ENCODE peak calls at places on chromosome 12, in seven cellular contexts. H is neuronal stem cell, C is IMR-90, Y is H9, U is mesenchymal stem cell, E is mesendoderm, W is trophoblast cell. V is an unnamed sample.

GRCh38 chr12:15527201-15527782 is 205.0 kb downstream of the PTPRO start:
- DNase-seq in Y (peak; percentile 53), U (peak; percentile 28), E (peak; percentile 65), C (peak; percentile 15), W (no peak), H (no peak), V (no peak)

GRCh38 chr12:53985900-53986685 is 1.1 kb downstream of the HOXC10 start:
- DNase-seq in U (no peak), Y (peak; percentile 65), H (no peak), W (no peak), E (no peak), C (no peak), V (no peak)

GRCh38 chr12:129961111-129961510 is 57.3 kb upstream of the TMEM132D start:
- DNase-seq in U (no peak), C (no peak), Y (no peak), W (no peak), E (no peak), H (no peak), V (no peak)

GRCh38 chr12:115891551-115891950 is 385.9 kb downstream of the MED13L start:
- DNase-seq in U (peak; percentile 43), C (no peak), E (peak; percentile 60), H (no peak), Y (no peak), W (no peak), V (no peak)

GRCh38 chr12:101490286-101490920 is 15.3 kb downstream of the SPIC start:
- DNase-seq in H (peak; percentile 12), W (no peak), U (peak; percentile 5), E (peak; percentile 76), Y (peak; percentile 71), C (no peak), V (peak; percentile 47)

GRCh38 chr12:115801826-115802225 is 475.7 kb downstream of the MED13L start:
- DNase-seq in H (no peak), W (no peak), U (no peak), E (no peak), C (no peak), Y (no peak), V (no peak)

GRCh38 chr12:105611340-105611739 is 280.8 kb downstream of the C12orf75 start:
- DNase-seq in E (no peak), C (no peak), U (no peak), Y (no peak), W (no peak), H (no peak), V (no peak)

GRCh38 chr12:47820631-47821345 is 1.1 kb upstream of the HDAC7 start:
- DNase-seq in U (peak; percentile 98), E (peak; percentile 99), Y (peak; percentile 90), W (peak; percentile 82), C (peak; percentile 95), H (peak; percentile 92), V (no peak)

GRCh38 chr12:110079477-110080400 is 31.4 kb upstream of the C12orf76 start:
- DNase-seq in U (peak; percentile 93), H (no peak), W (peak; percentile 8), C (peak; percentile 39), Y (no peak), E (no peak), V (no peak)

GRCh38 chr12:79689477-79690155 is 1.1 kb downstream of the PAWR start:
- DNase-seq in W (peak; percentile 45), Y (peak; percentile 57), E (peak; percentile 83), C (peak; percentile 55), U (peak; percentile 77), H (peak; percentile 42), V (peak; percentile 66)

GRCh38 chr12:38123566-38124246 is 192.9 kb upstream of the ALG10B start:
- DNase-seq in H (no peak), Y (no peak), E (no peak), W (no peak), U (no peak), C (no peak), V (no peak)

GRCh38 chr12:52579468-52580450 is 6.1 kb upstream of the KRT74 start:
- DNase-seq in H (no peak), E (no peak), C (no peak), Y (no peak), U (no peak), W (no peak), V (no peak)

GRCh38 chr12:52575256-52575655 is 1.6 kb upstream of the KRT74 start:
- DNase-seq in C (no peak), E (no peak), H (no peak), Y (no peak), U (no peak), W (no peak), V (no peak)

GRCh38 chr12:52575948-52576347 is 2.3 kb upstream of the KRT74 start:
- DNase-seq in U (no peak), E (no peak), W (no peak), Y (no peak), H (no peak), C (no peak), V (no peak)

GRCh38 chr12:52580496-52580895 is 6.9 kb upstream of the KRT74 start:
- DNase-seq in U (no peak), W (no peak), C (no peak), Y (no peak), E (peak; percentile 15), H (no peak), V (no peak)

DNA sequence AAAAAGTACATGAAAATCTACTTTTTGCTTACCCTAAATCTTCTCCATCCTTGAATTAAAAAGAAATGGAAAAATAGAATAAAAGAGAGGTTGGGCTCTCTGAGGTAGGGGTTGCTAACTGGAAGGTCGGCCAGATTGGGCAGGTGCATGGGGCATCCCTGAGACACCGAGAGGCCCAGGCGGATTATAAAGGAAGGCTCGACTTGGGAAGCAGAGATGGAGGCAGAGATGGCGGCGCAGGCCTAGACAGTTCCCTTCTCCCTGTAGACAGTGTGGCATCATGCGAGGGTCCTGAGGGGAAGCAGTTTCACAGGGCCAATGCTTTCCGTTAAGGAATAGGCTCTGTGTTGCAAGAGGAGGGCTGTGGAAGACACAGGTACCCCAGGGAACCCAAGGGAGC is 3.7 kb upstream of the KRT74 start:
- DNase-seq in U (no peak), C (no peak), Y (no peak), W (no peak), E (no peak), H (no peak), V (no peak)
- H3K4ac ChIP-seq in U (no peak overlapping the region), C (no peak overlapping the region), Y (no peak overlapping the region), W (no peak overlapping the region), E (no peak overlapping the region), H (no peak overlapping the region), V (no peak overlapping the region)

GRCh38 chr12:1804545-1805332 is 15.6 kb upstream of the LRTM2 start:
- DNase-seq in W (peak; percentile 83), Y (peak; percentile 96), H (peak; percentile 73), E (peak; percentile 93), C (peak; percentile 88), U (peak; percentile 88), V (peak; percentile 87)

GRCh38 chr12:1801285-1801975 is 18.9 kb upstream of the LRTM2 start:
- DNase-seq in U (no peak), H (no peak), E (no peak), W (no peak), Y (peak; percentile 24), C (peak; percentile 29), V (no peak)

GRCh38 chr12:1805441-1806081 is 14.8 kb upstream of the LRTM2 start:
- DNase-seq in H (no peak), U (no peak), C (no peak), Y (no peak), E (no peak), W (no peak), V (no peak)

GRCh38 chr12:1806301-1807106 is 13.9 kb upstream of the LRTM2 start:
- DNase-seq in C (no peak), U (no peak), H (no peak), W (no peak), Y (no peak), E (no peak), V (no peak)

GRCh38 chr12:1803736-1804135 is 16.6 kb upstream of the LRTM2 start:
- DNase-seq in H (no peak), U (no peak), W (no peak), Y (no peak), C (no peak), E (no peak), V (no peak)
- H3K4ac ChIP-seq in H (no peak overlapping the region), U (no peak overlapping the region), W (no peak overlapping the region), Y (no peak overlapping the region), C (no peak overlapping the region), E (no peak overlapping the region), V (no peak overlapping the region)

DNA sequence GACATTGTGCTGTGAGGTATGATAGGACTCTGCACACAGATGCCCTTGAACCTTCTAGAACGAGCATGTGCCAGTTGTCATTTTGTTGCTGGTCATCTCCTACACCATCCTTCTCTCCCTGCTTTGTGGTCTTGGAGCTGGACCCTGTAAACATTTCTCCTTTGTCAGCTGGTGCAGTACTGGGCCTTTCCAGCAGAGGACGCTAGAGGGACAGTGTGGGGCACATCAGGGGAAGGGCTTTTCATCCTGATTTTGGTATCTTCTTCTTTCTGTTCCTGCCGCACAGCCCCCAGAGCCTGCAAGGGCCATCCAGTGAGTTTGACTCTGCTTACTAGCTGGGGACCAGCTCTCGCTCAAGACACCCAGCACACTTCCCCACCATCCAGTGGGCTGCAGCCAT is 484.6 kb downstream of the AACS start:
- DNase-seq in U (no peak), W (no peak), H (no peak), C (no peak), Y (peak; percentile 54), E (peak; percentile 54), V (peak; percentile 29)
- H3K4ac ChIP-seq in U (no peak overlapping the region), W (no peak overlapping the region), H (no peak overlapping the region), C (no peak overlapping the region), Y (no peak overlapping the region), E (no peak overlapping the region), V (no peak overlapping the region)

GRCh38 chr12:49000346-49000745 is 1.2 kb upstream of the DDN start:
- DNase-seq in H (no peak), W (no peak), C (no peak), U (no peak), Y (peak; percentile 14), E (no peak), V (no peak)

GRCh38 chr12:48999371-49000131 is at the start of gene DDN:
- DNase-seq in E (no peak), H (no peak), Y (peak; percentile 61), C (peak; percentile 52), U (peak; percentile 75), W (peak; percentile 36), V (no peak)

GRCh38 chr12:48996794-48997718 is 2.1 kb downstream of the DDN start:
- DNase-seq in U (peak; percentile 83), W (peak; percentile 72), E (peak; percentile 86), H (no peak), C (peak; percentile 67), Y (peak; percentile 89), V (peak; percentile 89)

GRCh38 chr12:48998497-48999353 is 450 bp downstream of the DDN start:
- DNase-seq in E (no peak), H (no peak), U (peak; percentile 61), C (peak; percentile 30), Y (peak; percentile 65), W (no peak), V (peak; percentile 82)

DNA sequence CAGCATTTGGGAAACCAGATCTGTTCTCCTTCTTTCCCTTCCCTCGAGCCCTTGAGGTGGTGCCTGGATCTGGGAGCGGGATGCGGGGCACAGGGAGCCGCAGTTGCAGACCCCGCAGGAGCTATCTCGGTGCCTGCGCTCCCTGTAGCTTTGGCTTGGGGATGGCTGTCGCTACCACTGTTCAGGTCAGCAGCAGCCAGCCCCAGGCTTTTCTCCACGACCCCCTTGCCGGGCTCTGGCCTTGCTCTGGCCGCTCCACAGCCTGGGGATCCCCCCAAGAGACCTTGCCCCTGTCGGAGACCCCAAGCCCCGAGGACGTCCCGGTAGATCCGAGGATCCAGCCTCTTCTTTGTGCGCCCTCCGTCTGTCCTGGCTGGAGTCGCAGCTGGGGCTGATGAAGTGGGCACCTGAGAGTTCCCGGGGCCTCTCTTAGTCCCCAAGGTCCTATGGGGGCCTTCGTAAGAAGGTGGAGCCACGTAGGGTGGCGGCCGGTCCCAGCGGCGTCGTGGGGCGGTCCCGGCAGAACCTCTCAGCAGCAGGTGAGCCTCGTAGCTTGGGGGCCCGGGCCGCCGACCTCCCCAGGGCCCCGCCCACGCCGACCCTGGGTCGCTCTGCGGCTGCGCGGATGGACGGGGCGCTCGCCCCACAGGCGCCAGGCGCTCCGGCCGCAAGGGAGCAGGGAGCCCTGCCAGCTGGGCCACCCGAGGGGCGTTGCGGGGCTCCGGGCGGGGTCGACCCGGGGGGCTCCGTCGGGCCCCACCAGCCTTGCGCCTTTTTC is 1.3 kb downstream of the DDN start:
- DNase-seq in Y (peak; percentile 79), W (no peak), E (no peak), U (peak; percentile 29), C (no peak), H (no peak), V (no peak)
- H3K4ac ChIP-seq in Y (no peak overlapping the region), W (no peak overlapping the region), E (no peak overlapping the region), U (no peak overlapping the region), C (no peak overlapping the region), H (no peak overlapping the region), V (no peak overlapping the region)

V was measured in H1.